ENCODE peak calls at places on chromosomes 2 and 18, in eight cellular contexts. L is activated T-cell treated with anti-CD3 and anti-CD28 coated beads for 48 hours; W is HEK293T; C is activated naive CD8-positive, alpha-beta T cell treated with anti-CD3 and anti-CD28 coated beads, Interleukin-2, amount 50 U/mL, for 24 hours; R is NCI-H1694 treated with DMSO at 0.1 percent for 48 hours; D is H4; I is astrocyte of the hippocampus; Q is HS-5. X is an unnamed sample.

GRCh38 chr2:57490746-57491145 is 555.9 kb upstream of the VRK2 start:
- DNase-seq in L (no peak), I (no peak), R (no peak), W (no peak), C (no peak), D (no peak), Q (peak), X (no peak)

GRCh38 chr2:15238028-15238427 is 323.1 kb downstream of the NBAS start:
- DNase-seq in W (no peak), Q (no peak), L (no peak), R (no peak), C (no peak), I (no peak), D (no peak), X (no peak)

GRCh38 chr18:79698668-79699335 is 19.2 kb downstream of the CTDP1 start:
- DNase-seq in W (no peak), D (no peak), R (no peak), Q (no peak), C (no peak), L (no peak), I (peak), X (no peak)

GRCh38 chr2:1505031-1505441 is 91.8 kb downstream of the TPO start:
- DNase-seq in W (no peak), R (no peak), D (no peak), L (no peak), I (no peak), C (no peak), Q (no peak), X (no peak)

GRCh38 chr2:71216501-71216900 is 10.4 kb downstream of the PAIP2B start:
- DNase-seq in D (no peak), W (no peak), C (no peak), L (no peak), R (no peak), Q (no peak), I (no peak), X (peak)

GRCh38 chr2:5766621-5767020 is 74.4 kb downstream of the SOX11 start:
- DNase-seq in L (no peak), W (no peak), I (peak), Q (no peak), R (no peak), D (no peak), C (no peak), X (no peak)

GRCh38 chr2:19380532-19380931 is 22.1 kb upstream of the OSR1 start:
- DNase-seq in C (no peak), D (no peak), I (no peak), Q (no peak), L (no peak), W (no peak), R (no peak), X (no peak)

GRCh38 chr2:236684534-236685256 is 115.1 kb downstream of the ACKR3 start:
- DNase-seq in D (no peak), R (no peak), W (no peak), C (no peak), I (no peak), L (no peak), Q (no peak), X (no peak)

GRCh38 chr2:98558852-98559530 is 49.3 kb downstream of the COA5 start:
- DNase-seq in L (no peak), D (no peak), W (no peak), R (no peak), I (no peak), C (no peak), Q (no peak), X (no peak)

GRCh38 chr18:69495338-69495737 is 94.7 kb downstream of the DOK6 start:
- DNase-seq in L (no peak), I (no peak), Q (no peak), R (no peak), W (no peak), C (no peak), D (no peak), X (no peak)

GRCh38 chr2:65370387-65371093 is 61.9 kb downstream of the SPRED2 start:
- DNase-seq in I (no peak), L (no peak), R (no peak), W (no peak), D (peak), C (no peak), Q (no peak), X (no peak)

GRCh38 chr2:163658556-163658955 is 77.3 kb downstream of the FIGN start:
- DNase-seq in Q (no peak), I (no peak), W (no peak), D (no peak), R (no peak), L (no peak), C (no peak), X (no peak)

GRCh38 chr18:2139676-2140075 is 431.6 kb downstream of the METTL4 start:
- DNase-seq in C (no peak), W (no peak), I (peak), Q (peak), R (no peak), L (no peak), D (peak), X (peak)

GRCh38 chr2:97005353-97005752 is 19.0 kb upstream of the FAM178B start:
- DNase-seq in I (peak), R (no peak), Q (no peak), W (peak), D (no peak), C (no peak), L (no peak), X (no peak)

GRCh38 chr18:52060612-52061259 is 279.3 kb upstream of the DCC start:
- DNase-seq in C (no peak), L (no peak), W (no peak), I (no peak), D (no peak), Q (no peak), R (no peak), X (no peak)

GRCh38 chr2:160417745-160418397 is 75.7 kb downstream of the RBMS1 start:
- DNase-seq in I (peak), Q (peak), D (peak), W (no peak), L (no peak), R (no peak), C (no peak), X (no peak)

X was measured in epithelial cell of prostate.